ENCODE peak calls at places on chromosome 3, in four cellular contexts. U is mesendoderm, K is H9, F is IMR-90. T is an unnamed sample.

GRCh38 chr3:183281126-183281797 is 28.2 kb downstream of the B3GNT5 start:
- DNase-seq in U (no peak), K (no peak), F (no peak), T (no peak)

GRCh38 chr3:127688416-127689265 is 15.9 kb downstream of the ABTB1 start:
- DNase-seq in U (no peak), K (peak), F (peak), T (no peak)

GRCh38 chr3:157282261-157283191 is 122.6 kb upstream of the CCNL1 start:
- DNase-seq in U (no peak), K (no peak), F (peak), T (no peak)

GRCh38 chr3:185595520-185595919 is 9.4 kb downstream of the SENP2 start:
- DNase-seq in U (no peak), K (no peak), F (no peak), T (no peak)

GRCh38 chr3:114879059-114880031 is 267.7 kb downstream of the ZBTB20 start:
- DNase-seq in U (no peak), K (no peak), F (peak), T (no peak)

GRCh38 chr3:101827211-101828174 is 21.8 kb upstream of the NFKBIZ start:
- DNase-seq in U (peak), K (peak), F (peak), T (peak)

GRCh38 chr3:99645277-99646106 is 7.1 kb downstream of the COL8A1 start:
- DNase-seq in U (peak), K (peak), F (peak), T (peak)

GRCh38 chr3:32460031-32460749 is 42.5 kb downstream of the CMTM6 start:
- DNase-seq in U (peak), K (peak), F (no peak), T (peak)

GRCh38 chr3:51949121-51949520 is 6.1 kb upstream of the GPR62 start:
- DNase-seq in U (no peak), K (no peak), F (no peak), T (no peak)

GRCh38 chr3:81218023-81218422 is 543.4 kb downstream of the GBE1 start:
- DNase-seq in U (peak), K (no peak), F (no peak), T (peak)

GRCh38 chr3:156620260-156620659 is 54.1 kb upstream of the TIPARP start:
- DNase-seq in U (no peak), K (no peak), F (peak), T (no peak)

GRCh38 chr3:38133557-38134405 is 3.1 kb downstream of the ACAA1 start:
- DNase-seq in U (peak), K (no peak), F (no peak), T (no peak)

GRCh38 chr3:126474498-126475410 is 937 bp downstream of the ZXDC start:
- DNase-seq in U (peak), K (no peak), F (peak), T (peak)
- H3K18ac ChIP-seq in U (peak), K (no peak), F (no peak), T (peak)

DNA sequence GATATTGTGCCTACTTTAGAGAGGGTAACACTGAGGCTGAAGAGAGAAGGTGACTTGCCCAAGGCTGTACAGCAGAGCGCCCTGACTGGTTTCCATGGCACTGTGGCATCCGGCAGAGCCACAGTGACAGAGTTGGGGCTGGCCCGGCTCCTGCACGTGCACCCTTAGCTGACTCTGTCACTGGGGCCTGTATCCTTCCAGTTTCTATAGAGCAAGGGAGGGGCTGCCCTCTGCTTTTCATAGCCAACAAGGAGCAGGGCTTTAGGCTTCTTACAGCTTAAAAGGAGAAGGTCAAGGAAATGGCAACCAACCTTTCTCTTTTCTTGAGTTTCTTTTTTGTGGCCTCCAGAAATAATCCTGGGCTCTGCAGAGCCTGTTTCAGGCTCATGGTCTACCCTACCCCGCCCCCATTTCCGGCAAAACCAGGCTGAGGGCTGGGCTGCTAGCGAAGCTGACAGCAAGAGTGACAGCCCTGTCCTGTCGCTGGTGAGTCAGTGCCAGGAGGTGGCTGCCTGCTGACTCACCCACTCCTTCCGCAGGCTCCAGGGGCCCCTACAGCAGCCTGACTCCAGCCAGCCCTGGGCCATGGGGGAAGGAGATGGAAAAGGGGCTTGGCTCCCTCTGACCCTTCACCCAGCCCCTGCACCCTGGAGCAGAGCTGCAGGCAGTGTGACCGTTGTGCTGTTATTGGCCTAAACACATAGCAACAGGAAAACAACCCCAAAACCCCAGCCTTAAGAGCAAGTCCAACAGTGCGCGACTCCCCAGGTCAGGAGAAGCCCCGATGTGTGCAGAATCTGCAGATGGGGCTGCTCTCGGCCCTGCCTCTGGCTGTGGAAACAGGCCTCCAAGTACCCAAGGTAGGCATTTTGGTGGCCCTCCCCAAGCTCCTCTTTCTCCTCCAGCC is 29.8 kb downstream of the SLC6A6 start:
- DNase-seq in U (peak), K (peak), F (peak), T (no peak)
- H3K18ac ChIP-seq in U (peak), K (no peak), F (peak), T (peak)

GRCh38 chr3:12125772-12126171 is 32.9 kb downstream of the TIMP4 start:
- DNase-seq in U (no peak), K (no peak), F (no peak), T (no peak)

GRCh38 chr3:12116892-12117291 is 41.8 kb downstream of the TIMP4 start:
- DNase-seq in U (no peak), K (no peak), F (no peak), T (no peak)

GRCh38 chr3:12120374-12121140 is 38.2 kb downstream of the TIMP4 start:
- DNase-seq in U (no peak), K (no peak), F (no peak), T (no peak)

GRCh38 chr3:12117473-12117872 is 41.2 kb downstream of the TIMP4 start:
- DNase-seq in U (no peak), K (no peak), F (no peak), T (no peak)

GRCh38 chr3:12121466-12121865 is 37.2 kb downstream of the TIMP4 start:
- DNase-seq in U (no peak), K (no peak), F (no peak), T (no peak)
- H3K18ac ChIP-seq in U (no peak), K (no peak), F (no peak), T (no peak)

DNA sequence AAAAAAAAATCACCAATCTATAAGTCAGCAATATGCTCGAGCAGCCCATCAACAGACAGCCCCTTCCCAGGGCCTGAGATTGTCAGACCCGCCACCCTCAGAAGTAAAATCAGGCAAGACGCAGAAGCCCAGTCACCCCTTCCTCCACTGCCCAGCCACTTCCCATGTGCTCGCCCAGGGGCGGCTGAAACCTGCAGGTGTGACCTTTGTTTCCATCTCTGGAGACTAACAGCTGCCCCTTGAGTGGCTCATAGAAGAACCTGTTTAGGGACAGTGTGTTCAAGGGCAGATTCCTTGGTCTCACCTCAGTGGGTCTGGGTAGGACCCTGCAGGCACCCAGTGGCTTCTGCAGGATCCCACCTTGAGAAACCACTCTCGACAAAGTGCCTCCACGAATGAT is 105.6 kb downstream of the MYLK start:
- DNase-seq in U (no peak), K (no peak), F (no peak), T (no peak)
- H3K18ac ChIP-seq in U (no peak), K (no peak), F (peak), T (peak)

T was measured in neuronal stem cell.